ENCODE peak calls at places on chromosome 7, in seven cellular contexts. X is Calu3; D is naive thymus-derived CD8-positive, alpha-beta T cell; Q is NCI-H1105; A is GM13977; E is choroid plexus epithelial cell; T is NCI-H1417. J is an unnamed sample.

GRCh38 chr7:115869225-115869624 is 161.3 kb downstream of the TFEC start:
- DNase-seq in X (no peak), Q (no peak), D (no peak), T (no peak), E (peak), A (no peak), J (no peak)

GRCh38 chr7:27948856-27949255 is 208.9 kb downstream of the TAX1BP1 start:
- DNase-seq in T (no peak), Q (no peak), A (no peak), D (no peak), X (no peak), E (no peak), J (no peak)

GRCh38 chr7:114530074-114530611 is 115.5 kb downstream of the FOXP2 start:
- DNase-seq in Q (peak), E (peak), X (no peak), D (no peak), T (peak), A (no peak), J (no peak)

GRCh38 chr7:41956276-41956675 is 253.4 kb upstream of the INHBA start:
- DNase-seq in E (peak), D (no peak), X (no peak), T (no peak), Q (no peak), A (no peak), J (no peak)

GRCh38 chr7:130333832-130334231 is 10.8 kb upstream of the CPA5 start:
- DNase-seq in T (no peak), D (no peak), X (no peak), Q (no peak), A (no peak), E (no peak), J (no peak)

GRCh38 chr7:140678816-140679130 is 6.0 kb downstream of the ADCK2 start:
- DNase-seq in D (no peak), Q (no peak), T (no peak), E (no peak), X (no peak), A (no peak), J (no peak)

GRCh38 chr7:152312316-152312715 is 123.5 kb downstream of the KMT2C start:
- DNase-seq in T (no peak), A (no peak), Q (no peak), X (no peak), E (peak), D (no peak), J (no peak)

GRCh38 chr7:132575987-132576722 is at the start of gene PLXNA4:
- DNase-seq in T (peak), E (peak), D (no peak), A (peak), Q (peak), X (no peak), J (no peak)

GRCh38 chr7:143285454-143285756 is 647 bp downstream of the TMEM139 start:
- DNase-seq in E (no peak), A (no peak), T (no peak), Q (no peak), D (no peak), X (peak), J (no peak)

GRCh38 chr7:9937944-9938631 is 1035.6 kb upstream of the PHF14 start:
- DNase-seq in E (peak), X (peak), D (no peak), T (no peak), Q (no peak), A (no peak), J (no peak)

GRCh38 chr7:2639151-2639993 is 7.6 kb downstream of the TTYH3 start:
- DNase-seq in T (no peak), A (no peak), X (no peak), E (no peak), D (no peak), Q (no peak), J (no peak)

GRCh38 chr7:66970310-66970709 is 25.1 kb downstream of the SBDS start:
- DNase-seq in A (no peak), X (no peak), Q (no peak), D (no peak), T (no peak), E (no peak), J (no peak)

GRCh38 chr7:157609516-157609915 is 272.7 kb downstream of the DNAJB6 start:
- DNase-seq in E (no peak), A (no peak), X (no peak), Q (no peak), T (no peak), D (no peak), J (no peak)

GRCh38 chr7:29189743-29190201 is 4.8 kb upstream of the CHN2 start:
- DNase-seq in Q (peak), A (peak), X (peak), D (peak), T (peak), E (peak), J (peak)

GRCh38 chr7:193538-194256 is 1.3 kb downstream of the FAM20C start:
- DNase-seq in E (no peak), Q (no peak), D (no peak), T (peak), X (no peak), A (no peak), J (no peak)

GRCh38 chr7:156827587-156828203 is 65.3 kb downstream of the LMBR1 start:
- DNase-seq in E (peak), T (no peak), Q (no peak), X (no peak), A (peak), D (no peak), J (no peak)

GRCh38 chr7:100965723-100966541 is 3.4 kb upstream of the MUC12 start:
- DNase-seq in A (peak), T (no peak), X (peak), Q (no peak), D (peak), E (peak), J (peak)

GRCh38 chr7:156523447-156524048 is 117.0 kb upstream of the RNF32 start:
- DNase-seq in Q (no peak), X (no peak), E (no peak), D (no peak), T (no peak), A (no peak), J (no peak)

GRCh38 chr7:95250591-95250990 is 73.7 kb downstream of the PON1 start:
- DNase-seq in E (no peak), X (no peak), A (no peak), D (no peak), T (no peak), Q (no peak), J (no peak)

GRCh38 chr7:44077681-44078091 is 4.6 kb downstream of the POLM start:
- DNase-seq in T (no peak), D (no peak), X (no peak), A (no peak), E (no peak), Q (no peak), J (no peak)

GRCh38 chr7:31794851-31795250 is 107.8 kb downstream of the PPP1R17 start:
- DNase-seq in A (no peak), Q (no peak), X (no peak), T (no peak), E (no peak), D (no peak), J (no peak)

GRCh38 chr7:70583965-70584883 is 547.7 kb upstream of the GALNT17 start:
- DNase-seq in Q (no peak), X (no peak), A (no peak), E (no peak), T (peak), D (no peak), J (no peak)

GRCh38 chr7:11584406-11585031 is 247.5 kb downstream of the THSD7A start:
- DNase-seq in E (no peak), Q (no peak), D (no peak), A (no peak), X (no peak), T (no peak), J (no peak)

GRCh38 chr7:54833021-54833467 is 74.0 kb upstream of the SEC61G start:
- DNase-seq in D (no peak), T (no peak), X (no peak), Q (no peak), A (no peak), E (no peak), J (no peak)

GRCh38 chr7:17044868-17045267 is 163.1 kb upstream of the AGR3 start:
- DNase-seq in X (no peak), E (no peak), D (no peak), A (no peak), T (no peak), Q (no peak), J (no peak)

GRCh38 chr7:46058424-46058823 is 137.4 kb upstream of the IGFBP3 start:
- DNase-seq in Q (no peak), X (no peak), E (peak), T (no peak), D (no peak), A (peak), J (no peak)

GRCh38 chr7:37211097-37211496 is 237.6 kb downstream of the ELMO1 start:
- DNase-seq in D (no peak), T (no peak), X (no peak), E (peak), Q (no peak), A (no peak), J (no peak)

GRCh38 chr7:74044366-74045350 is 16.7 kb downstream of the ELN start:
- DNase-seq in T (peak), A (no peak), E (no peak), Q (no peak), X (no peak), D (no peak), J (no peak)

GRCh38 chr7:44065431-44066110 is at the start of gene PGAM2:
- DNase-seq in Q (peak), D (no peak), A (no peak), X (no peak), T (peak), E (peak), J (no peak)

J was measured in germinal center.